ENCODE peak calls at places on chromosome 5, in seven cellular contexts. F is CD8-positive, alpha-beta T cell; S is ELR; U is ovary; M is ACHN; E is KG1; Q is activated CD4-positive, alpha-beta T cell treated with anti-CD3 and anti-CD28 coated beads, Interleukin-2, amount 50 U/mL, for 1 hour. J is an unnamed sample.

GRCh38 chr5:119356384-119357188 is 767 bp downstream of the TNFAIP8 start:
- DNase-seq in F (no peak), S (no peak), U (no peak), M (no peak), E (no peak), Q (no peak), J (no peak)

GRCh38 chr5:84885479-84886258 is 501.0 kb upstream of the EDIL3 start:
- DNase-seq in F (no peak), S (no peak), U (peak; percentile 16), M (no peak), E (no peak), Q (no peak), J (peak; percentile 53)

GRCh38 chr5:124741711-124742496 is 4.5 kb downstream of the ZNF608 start:
- DNase-seq in F (no peak), S (peak; percentile 58), U (no peak), M (peak; percentile 95), E (no peak), Q (no peak), J (no peak)

GRCh38 chr5:54889826-54890225 is 95.6 kb downstream of the ESM1 start:
- DNase-seq in F (no peak), S (peak; percentile 70), U (no peak), M (peak; percentile 97), E (no peak), Q (no peak), J (no peak)

GRCh38 chr5:120532835-120533234 is 68.7 kb downstream of the PRR16 start:
- DNase-seq in F (no peak), S (peak; percentile 39), U (no peak), M (no peak), E (no peak), Q (no peak), J (no peak)

GRCh38 chr5:59562756-59563389 is 330.7 kb downstream of the PDE4D start:
- DNase-seq in F (no peak), S (peak; percentile 68), U (no peak), M (peak; percentile 81), E (no peak), Q (peak; percentile 1), J (no peak)

GRCh38 chr5:83750759-83751158 is 30.1 kb upstream of the HAPLN1 start:
- DNase-seq in F (no peak), S (no peak), U (no peak), M (no peak), E (no peak), Q (no peak), J (no peak)

GRCh38 chr5:27020965-27021364 is 17.4 kb downstream of the CDH9 start:
- DNase-seq in F (no peak), S (peak; percentile 29), U (no peak), M (peak; percentile 43), E (no peak), Q (no peak), J (no peak)